ENCODE peak calls at places on chromosomes 12 and 14, in four cellular contexts. Z, L, Y and J are unnamed samples.

GRCh38 chr12:105474672-105475071 is 144.2 kb downstream of the C12orf75 start:
- DNase-seq in L (no peak), Z (no peak), Y (no peak), J (no peak)

GRCh38 chr14:33184587-33184986 is 245.9 kb downstream of the NPAS3 start:
- DNase-seq in Y (peak; percentile 12), L (no peak), Z (peak; percentile 1), J (no peak)

GRCh38 chr12:66947119-66947518 is 268.2 kb upstream of the GRIP1 start:
- DNase-seq in Y (no peak), L (no peak), Z (no peak), J (no peak)

GRCh38 chr14:33839193-33840076 is 111.4 kb downstream of the EGLN3 start:
- DNase-seq in L (peak; percentile 58), Z (peak; percentile 67), Y (peak; percentile 76), J (peak; percentile 31)

GRCh38 chr14:95200404-95200803 is 43.1 kb upstream of the DICER1 start:
- DNase-seq in Y (no peak), Z (no peak), L (no peak), J (no peak)

GRCh38 chr14:88551094-88551870 is 3.5 kb downstream of the PTPN21 start:
- DNase-seq in Z (peak; percentile 58), L (no peak), Y (peak; percentile 88), J (peak; percentile 58)

GRCh38 chr12:49233842-49234526 is 30.9 kb upstream of the TUBA1C start:
- DNase-seq in L (no peak), Z (peak; percentile 87), Y (no peak), J (no peak)

GRCh38 chr14:20631023-20631820 is 10.3 kb downstream of the OR6S1 start:
- DNase-seq in Y (no peak), Z (peak; percentile 69), L (peak; percentile 79), J (no peak)

GRCh38 chr14:22650960-22651521 is 6.9 kb upstream of the OR6J1 start:
- DNase-seq in L (no peak), Y (no peak), Z (peak; percentile 58), J (peak; percentile 47)

GRCh38 chr12:69348162-69348938 is at the start of gene LYZ:
- DNase-seq in Z (peak; percentile 63), Y (no peak), L (peak; percentile 94), J (no peak)

GRCh38 chr12:45587042-45587441 is 142.5 kb upstream of the ARID2 start:
- DNase-seq in Y (no peak), L (no peak), Z (no peak), J (no peak)

GRCh38 chr14:90883782-90884181 is 67.6 kb upstream of the TTC7B start:
- DNase-seq in Y (no peak), Z (no peak), L (no peak), J (no peak)

GRCh38 chr14:98345186-98345585 is 926.8 kb downstream of the BCL11B start:
- DNase-seq in L (no peak), Y (no peak), Z (no peak), J (no peak)

GRCh38 chr14:54772451-54772881 is 130.2 kb downstream of the GCH1 start:
- DNase-seq in Y (no peak), Z (no peak), L (no peak), J (no peak)

GRCh38 chr12:22046090-22046967 is at the start of gene CMAS:
- DNase-seq in L (peak; percentile 36), Y (peak; percentile 92), Z (peak; percentile 94), J (peak; percentile 19)

GRCh38 chr12:53695148-53696138 is 19.6 kb upstream of the ATP5MC2 start:
- DNase-seq in Z (peak; percentile 37), L (no peak), Y (peak; percentile 48), J (peak; percentile 36)

GRCh38 chr12:76018111-76018510 is 13.5 kb downstream of the PHLDA1 start:
- DNase-seq in Z (no peak), L (peak; percentile 61), Y (no peak), J (no peak)

GRCh38 chr12:102426599-102427541 is 53.5 kb downstream of the IGF1 start:
- DNase-seq in L (no peak), Y (no peak), Z (no peak), J (no peak)

DNA sequence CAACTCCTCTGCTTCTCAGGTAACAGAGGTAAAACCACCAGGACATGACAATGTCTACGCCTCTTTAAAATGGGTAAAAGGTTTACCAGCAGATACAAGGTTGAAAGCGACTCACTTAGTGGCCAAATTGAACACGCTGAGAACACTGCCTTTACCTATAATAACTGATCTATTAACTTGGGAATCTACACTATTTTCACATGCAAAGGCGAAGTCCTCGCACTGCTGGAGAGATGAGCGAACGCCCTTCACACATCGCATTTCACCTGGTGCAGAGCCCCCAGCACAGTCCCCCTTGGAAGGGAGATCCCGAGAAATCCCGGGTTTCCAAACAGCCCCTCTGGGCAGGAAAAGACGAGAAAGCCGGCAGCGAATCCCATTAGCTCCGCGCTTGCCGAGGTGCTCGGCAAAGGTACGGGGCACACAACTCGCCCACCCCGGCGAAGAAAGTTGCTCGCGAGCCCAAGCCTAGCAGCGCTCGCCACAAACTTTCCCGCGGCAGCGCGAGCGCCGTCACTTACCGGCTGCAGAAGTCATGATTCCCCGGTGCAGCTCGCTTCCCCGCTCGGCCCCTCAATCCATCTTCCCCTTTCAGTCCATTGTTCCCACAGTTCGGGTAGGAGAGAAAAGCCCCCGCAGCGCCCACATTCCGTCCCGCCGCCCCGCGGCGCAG is 427 bp downstream of the FGD6 start:
- DNase-seq in Z (no peak), Y (peak; percentile 50), L (peak; percentile 27), J (no peak)
- TF ChIP-seq ELF1 in Z (no peak), Y (no peak), L (no peak), J (no peak)

DNA sequence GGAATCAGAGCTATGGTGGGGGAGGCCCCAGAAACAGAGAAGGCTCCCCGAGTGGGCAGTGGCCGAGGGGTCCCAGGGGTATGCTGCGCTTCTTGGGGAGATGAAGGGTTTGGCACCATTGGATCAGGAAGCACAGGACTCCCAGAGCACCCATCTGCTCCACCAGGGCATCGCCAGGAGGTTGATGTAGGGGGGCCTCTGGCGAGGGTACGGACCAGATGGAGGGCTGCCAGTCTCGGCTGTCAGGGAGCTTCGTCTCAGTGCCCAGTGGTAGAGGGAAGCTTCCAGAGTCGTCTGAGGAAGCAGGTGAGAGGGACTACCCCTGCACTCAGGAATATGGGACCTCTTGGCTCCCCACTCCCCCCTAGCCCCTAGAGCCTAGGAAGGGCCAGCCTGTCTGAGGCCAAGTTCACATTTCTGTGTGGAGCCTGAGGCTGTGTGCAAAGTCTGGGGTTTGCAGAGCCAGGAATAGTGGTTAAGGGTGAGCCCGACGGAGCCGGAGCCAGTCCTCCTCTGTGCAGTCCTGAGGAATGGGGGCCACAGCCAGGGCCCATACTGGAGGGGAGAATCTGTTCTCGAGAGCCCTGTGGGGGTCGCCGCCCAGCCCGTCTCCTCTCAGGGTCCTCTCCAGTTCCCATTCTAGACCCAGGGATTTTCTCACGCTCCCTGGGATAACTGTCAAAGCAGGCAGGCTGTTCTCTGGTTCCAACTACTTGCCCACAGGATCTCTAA is 10.2 kb downstream of the SLC48A1 start:
- DNase-seq in L (no peak), Y (no peak), Z (no peak), J (no peak)
- H3K4me1 ChIP-seq in L (no peaks in the 10 kb centered on the region), Y (peaks cover 8% of the 10 kb centered on the region), Z (peaks cover 47% of the 10 kb centered on the region), J (no peaks in the 10 kb centered on the region)

DNA sequence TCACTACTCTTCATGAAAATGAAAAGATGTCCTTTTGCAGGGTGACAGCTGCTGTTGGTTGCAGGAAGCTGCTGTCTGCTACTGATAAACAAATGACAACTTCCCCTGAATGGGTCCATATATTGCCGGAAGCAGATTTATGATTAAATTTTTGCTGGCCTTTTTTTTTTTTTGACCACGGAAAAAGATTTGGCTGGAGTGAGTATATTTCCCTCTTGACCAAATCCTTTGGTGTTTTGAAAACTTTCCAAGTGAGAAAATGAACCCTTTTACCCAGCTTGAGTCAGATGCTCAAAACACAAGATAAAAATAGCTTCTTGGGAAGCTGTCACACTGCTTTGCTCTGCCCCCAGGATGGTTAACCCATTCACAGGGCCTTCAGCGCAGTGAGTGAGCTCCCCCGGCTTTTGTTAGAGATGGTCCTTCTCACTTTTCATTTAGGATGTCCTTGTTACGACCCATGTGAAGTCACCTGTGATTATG is 224.2 kb downstream of the PELI2 start:
- DNase-seq in Z (no peak), Y (no peak), L (no peak), J (no peak)
- TF ChIP-seq ELF1 in Z (no peak), Y (no peak), L (no peak), J (no peak)

GRCh38 chr12:6764011-6764828 is 1.9 kb upstream of the PTMS start:
- DNase-seq in Z (peak; percentile 93), Y (peak; percentile 88), L (peak; percentile 95), J (peak; percentile 99)
- H3K4me1 ChIP-seq in Z (peaks cover 24% of the 10 kb centered on the region), Y (peaks cover 37% of the 10 kb centered on the region), L (peaks cover 77% of the 10 kb centered on the region), J (peaks cover 74% of the 10 kb centered on the region)

GRCh38 chr12:100234166-100234565 is 32.7 kb downstream of the DEPDC4 start:
- DNase-seq in L (no peak), Z (no peak), Y (no peak), J (no peak)

GRCh38 chr12:100229876-100230275 is 29.3 kb downstream of the ACTR6 start:
- DNase-seq in L (no peak), Y (no peak), Z (no peak), J (no peak)

GRCh38 chr12:100238801-100239200 is 28.1 kb downstream of the DEPDC4 start:
- DNase-seq in Y (no peak), Z (no peak), L (no peak), J (no peak)

GRCh38 chr12:100239589-100239988 is 27.3 kb downstream of the DEPDC4 start:
- DNase-seq in Y (no peak), Z (no peak), L (no peak), J (no peak)

GRCh38 chr12:100234591-100235304 is 32.1 kb downstream of the DEPDC4 start:
- DNase-seq in Z (peak; percentile 52), L (peak; percentile 44), Y (peak; percentile 38), J (peak; percentile 29)
- TF ChIP-seq ELF1 in Z (no peak), L (no peak), Y (no peak), J (no peak)

GRCh38 chr14:38286481-38286880 is 30.6 kb upstream of the CLEC14A start:
- DNase-seq in L (no peak), Z (no peak), Y (no peak), J (no peak)
- H3K4me1 ChIP-seq in L (no peaks in the 10 kb centered on the region), Z (no peaks in the 10 kb centered on the region), Y (no peaks in the 10 kb centered on the region), J (no peaks in the 10 kb centered on the region)

GRCh38 chr12:12810507-12811143 is 2.5 kb upstream of the DDX47 start:
- DNase-seq in Y (no peak), Z (peak; percentile 63), L (no peak), J (no peak)

GRCh38 chr12:12813120-12814101 is at the start of gene DDX47:
- DNase-seq in Z (peak; percentile 92), L (peak; percentile 85), Y (peak; percentile 92), J (peak; percentile 82)

GRCh38 chr12:12812605-12813119 is 484 bp upstream of the DDX47 start:
- DNase-seq in Y (no peak), L (no peak), Z (no peak), J (no peak)

GRCh38 chr12:12811343-12811742 is 1.8 kb upstream of the DDX47 start:
- DNase-seq in L (no peak), Y (no peak), Z (no peak), J (no peak)

DNA sequence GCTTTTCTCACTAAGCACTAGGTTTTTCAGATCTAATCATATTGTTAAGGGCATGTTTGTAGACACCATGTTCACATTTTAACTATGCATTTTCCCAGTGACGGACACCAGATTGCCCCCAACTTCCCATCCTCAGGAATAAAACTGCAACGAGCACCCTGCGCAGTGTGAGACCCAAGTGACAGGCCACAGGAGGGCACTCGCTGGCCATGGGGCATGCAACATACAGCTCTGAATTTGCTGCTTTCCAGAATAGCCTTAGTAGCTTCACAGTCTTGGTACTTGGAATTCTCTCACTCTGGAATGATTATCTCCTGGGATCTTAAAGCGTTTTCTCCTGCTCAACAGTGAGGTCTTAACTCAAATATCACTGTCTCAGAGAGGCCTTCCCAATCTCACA is 983 bp upstream of the DDX47 start:
- DNase-seq in L (no peak), Y (no peak), Z (no peak), J (no peak)
- TF ChIP-seq ELF1 in L (no peak), Y (no peak), Z (no peak), J (no peak)